ENCODE peak calls at places on chromosomes 11 and 22, in six cellular contexts. T is OCI-LY7, W is esophagus squamous epithelium, F is iPS DF 6.9, N is KG1, J is B cell. V is an unnamed sample.

GRCh38 chr11:60891103-60891741 is 15.2 kb downstream of the PRPF19 start:
- DNase-seq in J (no peak), N (no peak), F (no peak), W (no peak), T (no peak), V (peak)

GRCh38 chr11:84022221-84022620 is 736.1 kb upstream of the CCDC90B start:
- DNase-seq in N (no peak), W (no peak), F (no peak), J (no peak), T (no peak), V (peak)

GRCh38 chr11:9214765-9215164 is 50.4 kb downstream of the DENND5A start:
- DNase-seq in T (no peak), F (no peak), W (no peak), J (no peak), N (no peak), V (peak)

GRCh38 chr11:36091256-36091811 is 147.5 kb downstream of the LDLRAD3 start:
- DNase-seq in J (no peak), W (no peak), T (no peak), N (peak), F (no peak), V (peak)

GRCh38 chr11:25970726-25971508 is 361.0 kb upstream of the ANO3 start:
- DNase-seq in T (peak), J (no peak), W (no peak), N (no peak), F (no peak), V (no peak)

GRCh38 chr22:20429254-20430100 is 8.1 kb downstream of the SCARF2 start:
- DNase-seq in W (no peak), F (no peak), N (no peak), J (peak), T (peak), V (no peak)

GRCh38 chr22:39078329-39078728 is 1.3 kb downstream of the APOBEC3G start:
- DNase-seq in F (no peak), J (no peak), N (no peak), W (no peak), T (no peak), V (no peak)

GRCh38 chr11:120883404-120884135 is 140.3 kb upstream of the TBCEL start:
- DNase-seq in F (no peak), W (no peak), J (no peak), T (no peak), N (no peak), V (no peak)

GRCh38 chr11:95507794-95508193 is 276.8 kb upstream of the SESN3 start:
- DNase-seq in F (no peak), W (no peak), N (no peak), T (no peak), J (no peak), V (no peak)

GRCh38 chr22:28425211-28425610 is 254.4 kb downstream of the TTC28 start:
- DNase-seq in J (no peak), W (no peak), N (no peak), T (no peak), F (no peak), V (no peak)

GRCh38 chr11:35618497-35619029 is 303 bp downstream of the FJX1 start:
- DNase-seq in F (no peak), T (no peak), W (no peak), J (peak), N (no peak), V (peak)

GRCh38 chr11:135075740-135076139 is 663.7 kb upstream of the B3GAT1 start:
- DNase-seq in J (no peak), T (peak), F (no peak), W (no peak), N (no peak), V (peak)

GRCh38 chr22:36755316-36755715 is 20.6 kb downstream of the IFT27 start:
- DNase-seq in N (no peak), F (no peak), T (no peak), J (no peak), W (no peak), V (no peak)

GRCh38 chr22:46515208-46516111 is 22.0 kb downstream of the CELSR1 start:
- DNase-seq in F (no peak), J (no peak), W (no peak), T (no peak), N (no peak), V (no peak)

GRCh38 chr22:36562261-36562835 is 33.4 kb upstream of the EIF3D start:
- DNase-seq in W (no peak), N (no peak), T (no peak), F (no peak), J (no peak), V (no peak)

GRCh38 chr11:62122076-62122475 is 1.7 kb upstream of the INCENP start:
- DNase-seq in N (peak), T (peak), W (no peak), F (no peak), J (no peak), V (no peak)

GRCh38 chr11:102416974-102417373 is 35.6 kb downstream of the TMEM123 start:
- DNase-seq in T (no peak), W (no peak), J (no peak), F (no peak), N (no peak), V (no peak)

GRCh38 chr11:70771099-70771885 is 373.0 kb downstream of the CTTN start:
- DNase-seq in W (no peak), F (no peak), N (no peak), J (no peak), T (no peak), V (no peak)

GRCh38 chr22:49629024-49629570 is 198.6 kb downstream of the BRD1 start:
- DNase-seq in J (no peak), W (no peak), F (no peak), T (no peak), N (no peak), V (no peak)

GRCh38 chr11:75841739-75842138 is 26.7 kb downstream of the UVRAG start:
- DNase-seq in J (no peak), F (no peak), W (no peak), N (no peak), T (no peak), V (no peak)

GRCh38 chr11:86047275-86047991 is 21.5 kb downstream of the PICALM start:
- DNase-seq in T (no peak), W (no peak), F (no peak), J (no peak), N (peak), V (peak)

GRCh38 chr22:27778299-27779090 is 23.1 kb downstream of the MN1 start:
- DNase-seq in W (no peak), T (no peak), F (no peak), J (no peak), N (no peak), V (peak)

GRCh38 chr22:46137218-46137766 is 13.0 kb upstream of the PPARA start:
- DNase-seq in T (no peak), W (no peak), F (no peak), N (no peak), J (no peak), V (no peak)

GRCh38 chr11:124114942-124115781 is at the start of gene VWA5A:
- DNase-seq in J (peak), N (peak), T (peak), W (peak), F (peak), V (peak)

GRCh38 chr11:69831985-69832384 is 12.8 kb upstream of the FGF3 start:
- DNase-seq in W (no peak), F (no peak), J (no peak), N (no peak), T (no peak), V (no peak)

GRCh38 chr22:22424210-22424800 is 84.2 kb downstream of the ZNF280B start:
- DNase-seq in W (no peak), T (no peak), F (no peak), N (no peak), J (no peak), V (peak)

GRCh38 chr11:117333921-117334320 is 6.3 kb downstream of the CEP164 start:
- DNase-seq in N (no peak), J (no peak), W (no peak), T (no peak), F (no peak), V (no peak)